ENCODE peak calls at places on chromosomes 13 and 19, in nine cellular contexts. One of them, this sample, is unnamed.
A peak's percentile ranks its signal among the peaks of the same experiment; 100 is the strongest.

GRCh38 chr19:46085888-46086287 is 38.6 kb downstream of the IGFL3 start:
- DNase-seq in ELR: no peak
- DNase-seq in left ventricle myocardium inferior: no peak
- DNase-seq in activated CD8-positive, alpha-beta T cell treated with anti-CD3 and anti-CD28 coated beads, Interleukin-2, amount 10 ng/mL, durations not matched to agents 7 days and 5 days: no peak
- DNase-seq in HuH-7.5: no peak
- DNase-seq in GF-D8: no peak
- DNase-seq in stimulated activated CD8-positive, alpha-beta memory T cell treated with anti-CD3 and anti-CD28 coated beads, Interleukin-7, amount 100 ng/mL, for 1 hour: no peak
- DNase-seq in occipital lobe: no peak
- DNase-seq in ovary: no peak
- DNase-seq in this sample: no peak

GRCh38 chr19:48154003-48154402 is 16.1 kb downstream of the LIG1 start:
- DNase-seq in ELR: no peak
- DNase-seq in activated CD8-positive, alpha-beta T cell treated with anti-CD3 and anti-CD28 coated beads, Interleukin-2, amount 10 ng/mL, durations not matched to agents 7 days and 5 days: no peak
- DNase-seq in left ventricle myocardium inferior: no peak
- DNase-seq in stimulated activated CD8-positive, alpha-beta memory T cell treated with anti-CD3 and anti-CD28 coated beads, Interleukin-7, amount 100 ng/mL, for 1 hour: no peak
- DNase-seq in occipital lobe: no peak
- DNase-seq in GF-D8: no peak
- DNase-seq in ovary: no peak
- DNase-seq in HuH-7.5: no peak
- DNase-seq in this sample: no peak

GRCh38 chr19:5080030-5080644 is 111.2 kb downstream of the KDM4B start:
- DNase-seq in ELR: no peak
- DNase-seq in left ventricle myocardium inferior: no peak
- DNase-seq in ovary: no peak
- DNase-seq in stimulated activated CD8-positive, alpha-beta memory T cell treated with anti-CD3 and anti-CD28 coated beads, Interleukin-7, amount 100 ng/mL, for 1 hour: no peak
- DNase-seq in GF-D8: no peak
- DNase-seq in HuH-7.5: no peak
- DNase-seq in occipital lobe: no peak
- DNase-seq in activated CD8-positive, alpha-beta T cell treated with anti-CD3 and anti-CD28 coated beads, Interleukin-2, amount 10 ng/mL, durations not matched to agents 7 days and 5 days: no peak
- DNase-seq in this sample: no peak

GRCh38 chr13:54301085-54301484 is 1272.5 kb downstream of the OLFM4 start:
- DNase-seq in stimulated activated CD8-positive, alpha-beta memory T cell treated with anti-CD3 and anti-CD28 coated beads, Interleukin-7, amount 100 ng/mL, for 1 hour: no peak
- DNase-seq in ovary: no peak
- DNase-seq in activated CD8-positive, alpha-beta T cell treated with anti-CD3 and anti-CD28 coated beads, Interleukin-2, amount 10 ng/mL, durations not matched to agents 7 days and 5 days: no peak
- DNase-seq in occipital lobe: no peak
- DNase-seq in HuH-7.5: no peak
- DNase-seq in left ventricle myocardium inferior: no peak
- DNase-seq in ELR: no peak
- DNase-seq in GF-D8: no peak
- DNase-seq in this sample: no peak

GRCh38 chr13:28640861-28641599 is 17.9 kb upstream of the POMP start:
- DNase-seq in ELR: no peak
- DNase-seq in ovary: no peak
- DNase-seq in GF-D8: no peak
- DNase-seq in activated CD8-positive, alpha-beta T cell treated with anti-CD3 and anti-CD28 coated beads, Interleukin-2, amount 10 ng/mL, durations not matched to agents 7 days and 5 days: no peak
- DNase-seq in stimulated activated CD8-positive, alpha-beta memory T cell treated with anti-CD3 and anti-CD28 coated beads, Interleukin-7, amount 100 ng/mL, for 1 hour: no peak
- DNase-seq in occipital lobe: no peak
- DNase-seq in HuH-7.5: no peak
- DNase-seq in left ventricle myocardium inferior: no peak
- DNase-seq in this sample: no peak

GRCh38 chr19:40609561-40610395 is 8.6 kb downstream of the LTBP4 start:
- DNase-seq in occipital lobe: no peak
- DNase-seq in ELR: peak; percentile 80
- DNase-seq in activated CD8-positive, alpha-beta T cell treated with anti-CD3 and anti-CD28 coated beads, Interleukin-2, amount 10 ng/mL, durations not matched to agents 7 days and 5 days: peak; percentile 91
- DNase-seq in ovary: peak; percentile 90
- DNase-seq in GF-D8: peak; percentile 57
- DNase-seq in HuH-7.5: peak; percentile 80
- DNase-seq in stimulated activated CD8-positive, alpha-beta memory T cell treated with anti-CD3 and anti-CD28 coated beads, Interleukin-7, amount 100 ng/mL, for 1 hour: peak; percentile 71
- DNase-seq in left ventricle myocardium inferior: peak; percentile 90
- DNase-seq in this sample: no peak

GRCh38 chr19:30307191-30307974 is 64.8 kb upstream of the ZNF536 start:
- DNase-seq in activated CD8-positive, alpha-beta T cell treated with anti-CD3 and anti-CD28 coated beads, Interleukin-2, amount 10 ng/mL, durations not matched to agents 7 days and 5 days: no peak
- DNase-seq in ELR: no peak
- DNase-seq in ovary: no peak
- DNase-seq in occipital lobe: no peak
- DNase-seq in left ventricle myocardium inferior: no peak
- DNase-seq in stimulated activated CD8-positive, alpha-beta memory T cell treated with anti-CD3 and anti-CD28 coated beads, Interleukin-7, amount 100 ng/mL, for 1 hour: no peak
- DNase-seq in HuH-7.5: no peak
- DNase-seq in GF-D8: no peak
- DNase-seq in this sample: no peak

GRCh38 chr13:40660270-40660669 is 6.2 kb downstream of the FOXO1 start:
- DNase-seq in ovary: no peak
- DNase-seq in HuH-7.5: no peak
- DNase-seq in occipital lobe: no peak
- DNase-seq in left ventricle myocardium inferior: no peak
- DNase-seq in GF-D8: no peak
- DNase-seq in ELR: no peak
- DNase-seq in stimulated activated CD8-positive, alpha-beta memory T cell treated with anti-CD3 and anti-CD28 coated beads, Interleukin-7, amount 100 ng/mL, for 1 hour: no peak
- DNase-seq in activated CD8-positive, alpha-beta T cell treated with anti-CD3 and anti-CD28 coated beads, Interleukin-2, amount 10 ng/mL, durations not matched to agents 7 days and 5 days: no peak
- DNase-seq in this sample: no peak

GRCh38 chr13:110187501-110188161 is 119.3 kb downstream of the COL4A1 start:
- DNase-seq in occipital lobe: no peak
- DNase-seq in GF-D8: no peak
- DNase-seq in activated CD8-positive, alpha-beta T cell treated with anti-CD3 and anti-CD28 coated beads, Interleukin-2, amount 10 ng/mL, durations not matched to agents 7 days and 5 days: no peak
- DNase-seq in left ventricle myocardium inferior: peak; percentile 69
- DNase-seq in stimulated activated CD8-positive, alpha-beta memory T cell treated with anti-CD3 and anti-CD28 coated beads, Interleukin-7, amount 100 ng/mL, for 1 hour: no peak
- DNase-seq in HuH-7.5: no peak
- DNase-seq in ELR: peak; percentile 45
- DNase-seq in ovary: no peak
- DNase-seq in this sample: no peak

GRCh38 chr13:105925496-105925895 is 610.0 kb downstream of the EFNB2 start:
- DNase-seq in GF-D8: no peak
- DNase-seq in occipital lobe: no peak
- DNase-seq in left ventricle myocardium inferior: no peak
- DNase-seq in ELR: peak; percentile 47
- DNase-seq in ovary: no peak
- DNase-seq in stimulated activated CD8-positive, alpha-beta memory T cell treated with anti-CD3 and anti-CD28 coated beads, Interleukin-7, amount 100 ng/mL, for 1 hour: no peak
- DNase-seq in HuH-7.5: no peak
- DNase-seq in activated CD8-positive, alpha-beta T cell treated with anti-CD3 and anti-CD28 coated beads, Interleukin-2, amount 10 ng/mL, durations not matched to agents 7 days and 5 days: no peak
- DNase-seq in this sample: no peak

GRCh38 chr19:7862413-7862951 is 11.7 kb downstream of the PRR36 start:
- DNase-seq in occipital lobe: peak; percentile 22
- DNase-seq in left ventricle myocardium inferior: peak; percentile 35
- DNase-seq in HuH-7.5: no peak
- DNase-seq in GF-D8: no peak
- DNase-seq in activated CD8-positive, alpha-beta T cell treated with anti-CD3 and anti-CD28 coated beads, Interleukin-2, amount 10 ng/mL, durations not matched to agents 7 days and 5 days: peak; percentile 74
- DNase-seq in stimulated activated CD8-positive, alpha-beta memory T cell treated with anti-CD3 and anti-CD28 coated beads, Interleukin-7, amount 100 ng/mL, for 1 hour: peak; percentile 32
- DNase-seq in ELR: peak; percentile 35
- DNase-seq in ovary: peak; percentile 62
- DNase-seq in this sample: no peak

GRCh38 chr13:46172531-46172991 is 9.4 kb downstream of the LCP1 start:
- DNase-seq in ELR: peak; percentile 20
- DNase-seq in occipital lobe: no peak
- DNase-seq in left ventricle myocardium inferior: no peak
- DNase-seq in activated CD8-positive, alpha-beta T cell treated with anti-CD3 and anti-CD28 coated beads, Interleukin-2, amount 10 ng/mL, durations not matched to agents 7 days and 5 days: peak; percentile 89
- DNase-seq in HuH-7.5: no peak
- DNase-seq in GF-D8: peak; percentile 83
- DNase-seq in stimulated activated CD8-positive, alpha-beta memory T cell treated with anti-CD3 and anti-CD28 coated beads, Interleukin-7, amount 100 ng/mL, for 1 hour: no peak
- DNase-seq in ovary: no peak
- DNase-seq in this sample: no peak

GRCh38 chr19:28420731-28421550 is 792.0 kb downstream of the UQCRFS1 start:
- DNase-seq in occipital lobe: no peak
- DNase-seq in HuH-7.5: no peak
- DNase-seq in activated CD8-positive, alpha-beta T cell treated with anti-CD3 and anti-CD28 coated beads, Interleukin-2, amount 10 ng/mL, durations not matched to agents 7 days and 5 days: no peak
- DNase-seq in GF-D8: peak; percentile 40
- DNase-seq in stimulated activated CD8-positive, alpha-beta memory T cell treated with anti-CD3 and anti-CD28 coated beads, Interleukin-7, amount 100 ng/mL, for 1 hour: no peak
- DNase-seq in ovary: no peak
- DNase-seq in ELR: peak; percentile 46
- DNase-seq in left ventricle myocardium inferior: no peak
- DNase-seq in this sample: no peak

GRCh38 chr13:27851049-27851448 is 58.8 kb downstream of the GSX1 start:
- DNase-seq in ovary: no peak
- DNase-seq in activated CD8-positive, alpha-beta T cell treated with anti-CD3 and anti-CD28 coated beads, Interleukin-2, amount 10 ng/mL, durations not matched to agents 7 days and 5 days: no peak
- DNase-seq in occipital lobe: no peak
- DNase-seq in stimulated activated CD8-positive, alpha-beta memory T cell treated with anti-CD3 and anti-CD28 coated beads, Interleukin-7, amount 100 ng/mL, for 1 hour: no peak
- DNase-seq in HuH-7.5: no peak
- DNase-seq in GF-D8: no peak
- DNase-seq in ELR: no peak
- DNase-seq in left ventricle myocardium inferior: no peak
- DNase-seq in this sample: no peak

GRCh38 chr13:107834717-107835116 is 380.6 kb downstream of the LIG4 start:
- DNase-seq in HuH-7.5: no peak
- DNase-seq in left ventricle myocardium inferior: no peak
- DNase-seq in ovary: no peak
- DNase-seq in stimulated activated CD8-positive, alpha-beta memory T cell treated with anti-CD3 and anti-CD28 coated beads, Interleukin-7, amount 100 ng/mL, for 1 hour: no peak
- DNase-seq in GF-D8: no peak
- DNase-seq in activated CD8-positive, alpha-beta T cell treated with anti-CD3 and anti-CD28 coated beads, Interleukin-2, amount 10 ng/mL, durations not matched to agents 7 days and 5 days: no peak
- DNase-seq in occipital lobe: no peak
- DNase-seq in ELR: no peak
- DNase-seq in this sample: no peak

GRCh38 chr19:54959840-54960239 is 6.3 kb upstream of the NLRP2 start:
- DNase-seq in ovary: no peak
- DNase-seq in GF-D8: peak; percentile 93
- DNase-seq in occipital lobe: no peak
- DNase-seq in ELR: no peak
- DNase-seq in activated CD8-positive, alpha-beta T cell treated with anti-CD3 and anti-CD28 coated beads, Interleukin-2, amount 10 ng/mL, durations not matched to agents 7 days and 5 days: no peak
- DNase-seq in stimulated activated CD8-positive, alpha-beta memory T cell treated with anti-CD3 and anti-CD28 coated beads, Interleukin-7, amount 100 ng/mL, for 1 hour: no peak
- DNase-seq in HuH-7.5: no peak
- DNase-seq in left ventricle myocardium inferior: no peak
- DNase-seq in this sample: no peak

GRCh38 chr19:50489461-50490011 is 12.9 kb upstream of the GARIN5A start:
- DNase-seq in left ventricle myocardium inferior: no peak
- DNase-seq in occipital lobe: no peak
- DNase-seq in stimulated activated CD8-positive, alpha-beta memory T cell treated with anti-CD3 and anti-CD28 coated beads, Interleukin-7, amount 100 ng/mL, for 1 hour: no peak
- DNase-seq in ovary: no peak
- DNase-seq in activated CD8-positive, alpha-beta T cell treated with anti-CD3 and anti-CD28 coated beads, Interleukin-2, amount 10 ng/mL, durations not matched to agents 7 days and 5 days: no peak
- DNase-seq in HuH-7.5: no peak
- DNase-seq in ELR: no peak
- DNase-seq in GF-D8: no peak
- DNase-seq in this sample: no peak

GRCh38 chr13:51158923-51159322 is 47.8 kb upstream of the C13orf42 start:
- DNase-seq in left ventricle myocardium inferior: no peak
- DNase-seq in ovary: no peak
- DNase-seq in HuH-7.5: no peak
- DNase-seq in activated CD8-positive, alpha-beta T cell treated with anti-CD3 and anti-CD28 coated beads, Interleukin-2, amount 10 ng/mL, durations not matched to agents 7 days and 5 days: no peak
- DNase-seq in stimulated activated CD8-positive, alpha-beta memory T cell treated with anti-CD3 and anti-CD28 coated beads, Interleukin-7, amount 100 ng/mL, for 1 hour: no peak
- DNase-seq in ELR: no peak
- DNase-seq in occipital lobe: no peak
- DNase-seq in GF-D8: no peak
- DNase-seq in this sample: no peak

GRCh38 chr19:14054721-14055120 is 7.2 kb downstream of the PALM3 start:
- DNase-seq in left ventricle myocardium inferior: no peak
- DNase-seq in stimulated activated CD8-positive, alpha-beta memory T cell treated with anti-CD3 and anti-CD28 coated beads, Interleukin-7, amount 100 ng/mL, for 1 hour: no peak
- DNase-seq in occipital lobe: no peak
- DNase-seq in HuH-7.5: no peak
- DNase-seq in activated CD8-positive, alpha-beta T cell treated with anti-CD3 and anti-CD28 coated beads, Interleukin-2, amount 10 ng/mL, durations not matched to agents 7 days and 5 days: no peak
- DNase-seq in ELR: no peak
- DNase-seq in ovary: no peak
- DNase-seq in GF-D8: no peak
- DNase-seq in this sample: no peak

GRCh38 chr13:112756511-112756966 is 66.7 kb downstream of the ATP11A start:
- DNase-seq in occipital lobe: no peak
- DNase-seq in activated CD8-positive, alpha-beta T cell treated with anti-CD3 and anti-CD28 coated beads, Interleukin-2, amount 10 ng/mL, durations not matched to agents 7 days and 5 days: no peak
- DNase-seq in GF-D8: no peak
- DNase-seq in ELR: no peak
- DNase-seq in ovary: no peak
- DNase-seq in HuH-7.5: no peak
- DNase-seq in stimulated activated CD8-positive, alpha-beta memory T cell treated with anti-CD3 and anti-CD28 coated beads, Interleukin-7, amount 100 ng/mL, for 1 hour: no peak
- DNase-seq in left ventricle myocardium inferior: no peak
- DNase-seq in this sample: no peak

GRCh38 chr13:112603641-112604220 is 15.8 kb upstream of the TUBGCP3 start:
- DNase-seq in ELR: no peak
- DNase-seq in left ventricle myocardium inferior: no peak
- DNase-seq in HuH-7.5: no peak
- DNase-seq in ovary: no peak
- DNase-seq in stimulated activated CD8-positive, alpha-beta memory T cell treated with anti-CD3 and anti-CD28 coated beads, Interleukin-7, amount 100 ng/mL, for 1 hour: no peak
- DNase-seq in occipital lobe: no peak
- DNase-seq in GF-D8: no peak
- DNase-seq in activated CD8-positive, alpha-beta T cell treated with anti-CD3 and anti-CD28 coated beads, Interleukin-2, amount 10 ng/mL, durations not matched to agents 7 days and 5 days: no peak
- DNase-seq in this sample: no peak

GRCh38 chr19:48867119-48867921 is 1.1 kb downstream of the PLEKHA4 start:
- DNase-seq in stimulated activated CD8-positive, alpha-beta memory T cell treated with anti-CD3 and anti-CD28 coated beads, Interleukin-7, amount 100 ng/mL, for 1 hour: no peak
- DNase-seq in left ventricle myocardium inferior: no peak
- DNase-seq in activated CD8-positive, alpha-beta T cell treated with anti-CD3 and anti-CD28 coated beads, Interleukin-2, amount 10 ng/mL, durations not matched to agents 7 days and 5 days: no peak
- DNase-seq in HuH-7.5: no peak
- DNase-seq in ovary: peak; percentile 55
- DNase-seq in ELR: no peak
- DNase-seq in occipital lobe: no peak
- DNase-seq in GF-D8: no peak
- DNase-seq in this sample: no peak

GRCh38 chr13:110398564-110399507 is 91.8 kb downstream of the COL4A2 start:
- DNase-seq in activated CD8-positive, alpha-beta T cell treated with anti-CD3 and anti-CD28 coated beads, Interleukin-2, amount 10 ng/mL, durations not matched to agents 7 days and 5 days: no peak
- DNase-seq in stimulated activated CD8-positive, alpha-beta memory T cell treated with anti-CD3 and anti-CD28 coated beads, Interleukin-7, amount 100 ng/mL, for 1 hour: no peak
- DNase-seq in ELR: no peak
- DNase-seq in ovary: no peak
- DNase-seq in left ventricle myocardium inferior: no peak
- DNase-seq in occipital lobe: no peak
- DNase-seq in HuH-7.5: no peak
- DNase-seq in GF-D8: no peak
- DNase-seq in this sample: no peak

GRCh38 chr19:53881482-53882390 is at the start of gene PRKCG:
- DNase-seq in activated CD8-positive, alpha-beta T cell treated with anti-CD3 and anti-CD28 coated beads, Interleukin-2, amount 10 ng/mL, durations not matched to agents 7 days and 5 days: peak; percentile 68
- DNase-seq in ELR: peak; percentile 54
- DNase-seq in left ventricle myocardium inferior: peak; percentile 29
- DNase-seq in GF-D8: no peak
- DNase-seq in occipital lobe: peak; percentile 21
- DNase-seq in HuH-7.5: peak; percentile 64
- DNase-seq in ovary: no peak
- DNase-seq in stimulated activated CD8-positive, alpha-beta memory T cell treated with anti-CD3 and anti-CD28 coated beads, Interleukin-7, amount 100 ng/mL, for 1 hour: peak; percentile 16
- DNase-seq in this sample: no peak

GRCh38 chr13:100423375-100423774 is 165.2 kb downstream of the GGACT start:
- DNase-seq in activated CD8-positive, alpha-beta T cell treated with anti-CD3 and anti-CD28 coated beads, Interleukin-2, amount 10 ng/mL, durations not matched to agents 7 days and 5 days: no peak
- DNase-seq in stimulated activated CD8-positive, alpha-beta memory T cell treated with anti-CD3 and anti-CD28 coated beads, Interleukin-7, amount 100 ng/mL, for 1 hour: no peak
- DNase-seq in HuH-7.5: no peak
- DNase-seq in GF-D8: no peak
- DNase-seq in ovary: no peak
- DNase-seq in left ventricle myocardium inferior: no peak
- DNase-seq in ELR: peak; percentile 41
- DNase-seq in occipital lobe: no peak
- DNase-seq in this sample: no peak

GRCh38 chr19:12864143-12864542 is 17.1 kb downstream of the DNASE2 start:
- DNase-seq in ovary: no peak
- DNase-seq in occipital lobe: no peak
- DNase-seq in activated CD8-positive, alpha-beta T cell treated with anti-CD3 and anti-CD28 coated beads, Interleukin-2, amount 10 ng/mL, durations not matched to agents 7 days and 5 days: no peak
- DNase-seq in HuH-7.5: no peak
- DNase-seq in GF-D8: no peak
- DNase-seq in stimulated activated CD8-positive, alpha-beta memory T cell treated with anti-CD3 and anti-CD28 coated beads, Interleukin-7, amount 100 ng/mL, for 1 hour: no peak
- DNase-seq in ELR: no peak
- DNase-seq in left ventricle myocardium inferior: no peak
- DNase-seq in this sample: no peak

GRCh38 chr19:14107581-14108461 is 9.7 kb downstream of the PRKACA start:
- DNase-seq in left ventricle myocardium inferior: peak; percentile 79
- DNase-seq in occipital lobe: no peak
- DNase-seq in ovary: peak; percentile 57
- DNase-seq in ELR: peak; percentile 55
- DNase-seq in activated CD8-positive, alpha-beta T cell treated with anti-CD3 and anti-CD28 coated beads, Interleukin-2, amount 10 ng/mL, durations not matched to agents 7 days and 5 days: no peak
- DNase-seq in GF-D8: no peak
- DNase-seq in HuH-7.5: no peak
- DNase-seq in stimulated activated CD8-positive, alpha-beta memory T cell treated with anti-CD3 and anti-CD28 coated beads, Interleukin-7, amount 100 ng/mL, for 1 hour: no peak
- DNase-seq in this sample: no peak

GRCh38 chr19:926595-927043 is 784 bp downstream of the ARID3A start:
- DNase-seq in occipital lobe: no peak
- DNase-seq in left ventricle myocardium inferior: peak; percentile 70
- DNase-seq in ELR: peak; percentile 67
- DNase-seq in HuH-7.5: no peak
- DNase-seq in ovary: peak; percentile 70
- DNase-seq in stimulated activated CD8-positive, alpha-beta memory T cell treated with anti-CD3 and anti-CD28 coated beads, Interleukin-7, amount 100 ng/mL, for 1 hour: no peak
- DNase-seq in activated CD8-positive, alpha-beta T cell treated with anti-CD3 and anti-CD28 coated beads, Interleukin-2, amount 10 ng/mL, durations not matched to agents 7 days and 5 days: peak; percentile 68
- DNase-seq in GF-D8: peak; percentile 80
- DNase-seq in this sample: no peak

GRCh38 chr19:55146648-55147218 is 2.3 kb downstream of the TNNT1 start:
- DNase-seq in GF-D8: no peak
- DNase-seq in HuH-7.5: peak; percentile 61
- DNase-seq in stimulated activated CD8-positive, alpha-beta memory T cell treated with anti-CD3 and anti-CD28 coated beads, Interleukin-7, amount 100 ng/mL, for 1 hour: no peak
- DNase-seq in ELR: peak; percentile 51
- DNase-seq in occipital lobe: no peak
- DNase-seq in ovary: no peak
- DNase-seq in left ventricle myocardium inferior: no peak
- DNase-seq in activated CD8-positive, alpha-beta T cell treated with anti-CD3 and anti-CD28 coated beads, Interleukin-2, amount 10 ng/mL, durations not matched to agents 7 days and 5 days: no peak
- DNase-seq in this sample: no peak

GRCh38 chr19:41530761-41531301 is 45.1 kb upstream of the CEACAM21 start:
- DNase-seq in occipital lobe: no peak
- DNase-seq in ELR: no peak
- DNase-seq in ovary: no peak
- DNase-seq in HuH-7.5: no peak
- DNase-seq in left ventricle myocardium inferior: no peak
- DNase-seq in stimulated activated CD8-positive, alpha-beta memory T cell treated with anti-CD3 and anti-CD28 coated beads, Interleukin-7, amount 100 ng/mL, for 1 hour: no peak
- DNase-seq in activated CD8-positive, alpha-beta T cell treated with anti-CD3 and anti-CD28 coated beads, Interleukin-2, amount 10 ng/mL, durations not matched to agents 7 days and 5 days: no peak
- DNase-seq in GF-D8: peak; percentile 56
- DNase-seq in this sample: no peak

GRCh38 chr13:39527961-39528720 is 74.9 kb downstream of the LHFPL6 start:
- DNase-seq in occipital lobe: peak; percentile 33
- DNase-seq in activated CD8-positive, alpha-beta T cell treated with anti-CD3 and anti-CD28 coated beads, Interleukin-2, amount 10 ng/mL, durations not matched to agents 7 days and 5 days: no peak
- DNase-seq in GF-D8: no peak
- DNase-seq in left ventricle myocardium inferior: no peak
- DNase-seq in ELR: peak; percentile 98
- DNase-seq in HuH-7.5: no peak
- DNase-seq in ovary: no peak
- DNase-seq in stimulated activated CD8-positive, alpha-beta memory T cell treated with anti-CD3 and anti-CD28 coated beads, Interleukin-7, amount 100 ng/mL, for 1 hour: no peak
- DNase-seq in this sample: peak; percentile 67

This sample was measured in Panc1.